ENCODE peak calls at places on chromosomes 1 and 21, in seven cellular contexts. U is esophagus squamous epithelium, K is adrenal gland, R is uterus, Q is breast epithelium, X is IMR-90, N is ovary. S is an unnamed sample.

GRCh38 chr1:116110507-116111195 is 548 bp upstream of the MAB21L3 start:
- DNase-seq in Q (no peak), X (no peak), N (no peak), K (no peak), R (no peak), U (no peak), S (peak)

GRCh38 chr21:43352568-43353281 is 74.2 kb downstream of the SIK1 start:
- DNase-seq in Q (no peak), R (no peak), K (no peak), X (no peak), U (no peak), N (no peak), S (peak)

GRCh38 chr1:174428739-174429138 is 19.0 kb upstream of the GPR52 start:
- DNase-seq in R (no peak), X (no peak), N (no peak), K (no peak), Q (no peak), U (no peak), S (no peak)

GRCh38 chr1:114015075-114015474 is 35.8 kb downstream of the OLFML3 start:
- DNase-seq in U (no peak), Q (no peak), K (no peak), N (no peak), X (no peak), R (no peak), S (no peak)

GRCh38 chr1:26218906-26219494 is 15.0 kb upstream of the CEP85 start:
- DNase-seq in N (no peak), R (no peak), U (no peak), K (no peak), Q (no peak), X (no peak), S (no peak)

GRCh38 chr21:36005018-36005417 is 55.3 kb downstream of the SETD4 start:
- DNase-seq in K (no peak), Q (no peak), R (peak), U (no peak), N (peak), X (peak), S (no peak)

GRCh38 chr21:44749759-44750674 is 38.6 kb upstream of the TSPEAR start:
- DNase-seq in X (no peak), R (no peak), U (no peak), Q (no peak), K (no peak), N (no peak), S (no peak)

GRCh38 chr1:92973203-92973907 is 12.1 kb upstream of the DIPK1A start:
- DNase-seq in K (no peak), N (no peak), Q (no peak), U (no peak), R (no peak), X (no peak), S (no peak)

GRCh38 chr1:109299087-109299983 is 7.5 kb downstream of the MYBPHL start:
- DNase-seq in X (peak), R (no peak), Q (peak), N (no peak), K (peak), U (no peak), S (no peak)

GRCh38 chr1:229148041-229148671 is 122.8 kb upstream of the RAB4A start:
- DNase-seq in X (no peak), Q (no peak), U (no peak), N (peak), R (no peak), K (no peak), S (peak)

DNA sequence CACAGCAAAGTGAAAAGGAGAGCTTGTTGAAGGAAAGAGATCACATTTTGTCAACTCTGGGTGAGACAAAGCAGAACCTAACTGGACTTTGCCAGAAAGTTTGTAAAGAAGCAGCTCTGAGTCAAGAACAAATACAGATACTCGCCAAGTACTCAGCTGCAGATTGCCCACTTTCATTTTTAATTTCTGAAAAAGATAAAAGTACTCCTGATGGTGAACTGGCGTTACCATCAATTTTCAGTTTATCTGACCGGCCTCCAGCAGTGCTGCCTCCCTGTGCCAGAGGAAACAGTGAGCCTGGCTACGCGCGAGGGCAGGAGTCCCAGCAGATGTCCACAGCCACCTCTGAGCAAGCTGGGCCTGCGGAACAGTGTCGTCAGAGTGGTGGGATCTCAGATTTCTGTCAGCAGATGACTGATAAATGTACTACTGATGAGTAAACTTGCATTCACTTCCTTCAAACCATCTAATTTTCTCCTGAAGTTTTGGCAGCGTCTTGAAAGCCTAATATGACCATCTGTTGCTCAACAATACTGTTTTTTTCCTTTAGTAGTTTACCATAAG is 43.8 kb downstream of the BACH1 start:
- DNase-seq in U (no peak), X (peak), K (no peak), Q (no peak), R (peak), N (no peak), S (peak)
- H3K27ac ChIP-seq in U (peak), X (peak), K (peak), Q (peak), R (peak), N (no peak), S (peak)

DNA sequence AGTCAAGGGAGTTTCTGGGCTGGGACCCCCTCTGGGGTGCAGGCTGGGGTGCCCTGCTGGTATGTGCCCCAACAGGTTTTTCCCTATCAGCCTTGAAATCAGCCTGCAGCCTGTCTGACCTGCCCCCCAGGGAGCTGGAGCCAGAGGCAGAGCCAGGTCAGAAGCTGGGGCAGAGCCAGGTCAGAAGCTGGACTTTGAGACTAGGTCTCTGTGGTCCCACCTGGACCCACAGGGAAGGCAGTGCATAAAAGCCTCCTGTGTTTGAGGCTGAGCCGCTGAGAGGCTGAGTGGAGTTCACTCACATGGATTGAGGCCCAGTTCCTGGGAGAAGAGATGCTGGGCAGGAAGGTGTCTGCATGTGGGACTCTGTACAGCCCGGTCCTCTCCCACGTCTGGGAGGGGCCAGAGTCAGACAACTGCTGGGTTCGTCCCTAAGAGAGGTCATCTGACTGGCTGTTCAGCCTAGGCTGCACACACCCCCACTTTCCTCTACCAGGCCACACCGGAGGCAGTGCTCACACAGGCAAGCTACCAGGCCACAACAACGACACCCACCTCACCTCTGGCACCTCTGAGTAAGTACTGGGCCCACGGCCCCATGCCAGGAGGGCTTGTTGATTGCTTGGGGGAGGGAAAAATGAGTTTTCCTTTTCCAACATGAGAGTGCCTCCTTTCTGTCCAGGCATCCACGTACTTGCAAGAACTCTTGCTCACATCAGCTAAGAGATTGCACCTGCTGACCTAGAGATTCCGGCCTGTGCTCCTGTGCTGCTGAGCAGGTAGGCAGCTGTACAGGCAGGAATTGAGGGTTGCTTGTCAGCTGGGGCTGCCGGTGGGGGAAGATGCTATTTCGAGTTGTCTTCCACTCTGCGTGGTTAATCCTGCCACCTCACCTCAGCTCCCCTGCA is at the start of gene ANXA9:
- DNase-seq in N (no peak), U (no peak), K (no peak), X (no peak), R (peak), Q (no peak), S (no peak)
- TF ChIP-seq POLR2A in N (no peak), U (no peak), K (no peak), X (no peak), R (no peak), Q (no peak), S (no peak)

GRCh38 chr1:54884135-54884586 is 2.8 kb downstream of the DHCR24 start:
- DNase-seq in Q (no peak), K (no peak), X (peak), N (no peak), U (no peak), R (no peak), S (no peak)
- H3K4me3 ChIP-seq in Q (no peak), K (peak), X (no peak), N (no peak), U (no peak), R (no peak), S (no peak)

GRCh38 chr1:15429701-15430149 is 8.5 kb upstream of the CTRC start:
- DNase-seq in Q (no peak), X (peak), R (no peak), U (no peak), N (no peak), K (peak), S (no peak)
- H3K27ac ChIP-seq in Q (no peak), X (no peak), R (no peak), U (no peak), N (no peak), K (peak), S (no peak)

GRCh38 chr1:211675230-211676105 is at the start of gene NEK2:
- DNase-seq in K (peak), X (peak), N (peak), R (peak), Q (peak), U (peak), S (peak)
- TF ChIP-seq POLR2A in K (no peak), X (no peak), N (no peak), R (no peak), Q (no peak), U (no peak), S (no peak)

GRCh38 chr1:224499204-224499603 is 64.6 kb upstream of the WDR26 start:
- DNase-seq in R (no peak), Q (no peak), U (no peak), K (no peak), X (no peak), N (no peak), S (no peak)

GRCh38 chr1:224495861-224496260 is 61.3 kb upstream of the WDR26 start:
- DNase-seq in N (no peak), X (peak), Q (no peak), U (no peak), R (no peak), K (no peak), S (no peak)

GRCh38 chr1:224498574-224499170 is 64.1 kb upstream of the WDR26 start:
- DNase-seq in R (no peak), Q (peak), N (peak), K (peak), X (peak), U (no peak), S (no peak)

GRCh38 chr1:224496826-224497225 is 62.2 kb upstream of the WDR26 start:
- DNase-seq in N (no peak), K (no peak), U (no peak), R (no peak), X (no peak), Q (no peak), S (no peak)

DNA sequence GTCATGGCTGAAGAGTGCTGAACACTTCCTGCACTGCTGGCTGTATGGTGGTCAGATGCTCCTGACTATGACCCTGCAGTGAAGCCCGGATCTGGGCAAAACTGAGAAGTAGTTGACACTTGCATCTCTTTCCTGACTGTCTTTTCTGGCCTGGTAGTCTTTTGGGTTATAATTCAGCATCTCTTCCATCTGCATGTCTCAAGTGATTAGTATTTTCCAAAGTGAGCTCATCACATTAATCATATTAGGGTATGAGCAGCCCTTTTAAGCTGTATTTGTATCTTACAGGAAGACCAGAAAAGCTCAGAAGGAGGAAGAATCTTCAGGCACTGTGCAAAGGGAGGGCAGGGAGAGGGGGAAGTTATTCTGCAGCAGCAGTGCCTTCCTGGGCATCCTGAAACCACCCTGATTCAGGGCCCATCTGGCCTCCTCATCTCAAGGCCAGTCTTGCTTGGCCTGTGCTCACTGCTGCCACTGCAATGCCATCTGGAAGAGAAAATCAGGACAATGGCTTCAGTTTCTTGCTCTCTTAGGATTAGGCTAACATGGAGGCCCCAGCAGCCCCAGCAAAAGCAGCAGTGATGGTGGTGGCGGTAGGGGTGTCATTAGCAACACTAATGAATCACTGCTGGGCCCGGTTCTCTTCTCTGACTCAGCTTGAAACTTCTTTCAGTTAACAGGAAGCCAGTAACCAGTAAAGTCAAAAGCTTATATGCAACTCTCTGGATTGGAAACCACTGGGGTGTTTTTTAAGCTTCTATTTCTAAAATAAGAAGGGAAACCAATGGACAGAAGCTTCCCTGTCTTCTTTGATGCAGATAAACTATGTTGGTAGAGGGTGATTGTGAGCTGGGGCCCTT is 63.3 kb upstream of the WDR26 start:
- DNase-seq in N (no peak), Q (peak), U (no peak), X (peak), K (peak), R (no peak), S (no peak)
- H3K4me3 ChIP-seq in N (no peak), Q (peak), U (no peak), X (no peak), K (no peak), R (no peak), S (no peak)

GRCh38 chr1:3348196-3348865 is 106.1 kb upstream of the ARHGEF16 start:
- DNase-seq in X (no peak), N (no peak), Q (no peak), R (no peak), U (no peak), K (no peak), S (no peak)
- H3K27ac ChIP-seq in X (no peak), N (no peak), Q (no peak), R (no peak), U (peak), K (no peak), S (no peak)

GRCh38 chr1:246931549-246932365 is at the start of gene AHCTF1:
- DNase-seq in N (peak), Q (peak), K (peak), U (peak), X (peak), R (peak), S (peak)
- TF ChIP-seq POLR2A in N (peak), Q (peak), K (peak), U (peak), X (peak), R (peak), S (peak)

GRCh38 chr1:77659879-77660593 is 22.4 kb downstream of the ZZZ3 start:
- DNase-seq in Q (no peak), R (no peak), K (no peak), X (no peak), U (no peak), N (no peak), S (no peak)

GRCh38 chr1:77658271-77658670 is 24.2 kb downstream of the ZZZ3 start:
- DNase-seq in U (no peak), N (no peak), R (no peak), Q (no peak), K (no peak), X (no peak), S (no peak)

GRCh38 chr1:77652179-77652745 is 30.2 kb downstream of the ZZZ3 start:
- DNase-seq in R (no peak), X (peak), Q (no peak), K (no peak), U (no peak), N (no peak), S (no peak)

GRCh38 chr1:77652970-77653516 is 29.4 kb downstream of the ZZZ3 start:
- DNase-seq in Q (no peak), X (no peak), R (no peak), U (no peak), K (no peak), N (no peak), S (no peak)

GRCh38 chr1:77655431-77655974 is 27.0 kb downstream of the ZZZ3 start:
- DNase-seq in R (no peak), X (peak), N (no peak), U (no peak), Q (no peak), K (peak), S (peak)
- H3K4me3 ChIP-seq in R (no peak), X (no peak), N (no peak), U (no peak), Q (no peak), K (no peak), S (no peak)